ENCODE peak calls at places on chromosomes 2 and 18, in seven cellular contexts. A, M, E, U, G, P and O are unnamed samples. For H3K4me1 and H3K27me3, the result is how much of the 10 kb centered on the place peaks cover.

GRCh38 chr2:33412920-33413319 is 63.5 kb upstream of the RASGRP3 start:
- DNase-seq in U (peak), A (no peak), P (peak), E (no peak), G (peak), M (peak), O (no peak)

GRCh38 chr2:45275806-45276205 is 266.6 kb upstream of the SIX2 start:
- DNase-seq in P (no peak), A (no peak), U (no peak), E (no peak), G (no peak), M (no peak), O (no peak)

GRCh38 chr2:240469239-240469636 is 33.8 kb downstream of the GPC1 start:
- DNase-seq in G (no peak), E (no peak), M (no peak), P (peak), A (no peak), U (no peak), O (no peak)

GRCh38 chr2:124046332-124046731 is 21.2 kb downstream of the CNTNAP5 start:
- DNase-seq in G (no peak), E (no peak), A (no peak), M (no peak), P (no peak), U (no peak), O (peak)

GRCh38 chr18:23853448-23854210 is 160.9 kb upstream of the TTC39C start:
- DNase-seq in E (no peak), A (no peak), U (no peak), P (no peak), M (no peak), G (no peak), O (no peak)

GRCh38 chr2:174198846-174199564 is 49.3 kb downstream of the OLA1 start:
- DNase-seq in P (no peak), M (no peak), A (no peak), E (no peak), G (no peak), U (no peak), O (no peak)

GRCh38 chr2:121832992-121833732 is 77.7 kb downstream of the TSN start:
- DNase-seq in M (no peak), P (no peak), A (no peak), E (no peak), U (no peak), G (no peak), O (no peak)

GRCh38 chr2:117958186-117958585 is 55.7 kb downstream of the CCDC93 start:
- DNase-seq in E (no peak), A (no peak), G (no peak), U (no peak), M (no peak), P (no peak), O (no peak)

GRCh38 chr2:101974663-101975062 is 17.1 kb upstream of the IL1R2 start:
- DNase-seq in G (no peak), P (no peak), M (no peak), U (no peak), A (no peak), E (no peak), O (peak)

GRCh38 chr2:99865217-99865569 is 277.2 kb downstream of the AFF3 start:
- DNase-seq in U (no peak), P (no peak), E (no peak), G (no peak), A (no peak), M (no peak), O (no peak)

GRCh38 chr2:99863914-99864273 is 278.5 kb downstream of the AFF3 start:
- DNase-seq in A (no peak), E (no peak), M (no peak), U (no peak), P (no peak), G (no peak), O (no peak)

GRCh38 chr2:99863236-99863913 is 279.0 kb downstream of the AFF3 start:
- DNase-seq in M (no peak), A (no peak), P (no peak), E (no peak), G (no peak), U (no peak), O (no peak)

GRCh38 chr2:99865818-99866676 is 276.3 kb downstream of the AFF3 start:
- DNase-seq in A (no peak), E (no peak), U (no peak), M (no peak), P (no peak), G (no peak), O (no peak)

DNA sequence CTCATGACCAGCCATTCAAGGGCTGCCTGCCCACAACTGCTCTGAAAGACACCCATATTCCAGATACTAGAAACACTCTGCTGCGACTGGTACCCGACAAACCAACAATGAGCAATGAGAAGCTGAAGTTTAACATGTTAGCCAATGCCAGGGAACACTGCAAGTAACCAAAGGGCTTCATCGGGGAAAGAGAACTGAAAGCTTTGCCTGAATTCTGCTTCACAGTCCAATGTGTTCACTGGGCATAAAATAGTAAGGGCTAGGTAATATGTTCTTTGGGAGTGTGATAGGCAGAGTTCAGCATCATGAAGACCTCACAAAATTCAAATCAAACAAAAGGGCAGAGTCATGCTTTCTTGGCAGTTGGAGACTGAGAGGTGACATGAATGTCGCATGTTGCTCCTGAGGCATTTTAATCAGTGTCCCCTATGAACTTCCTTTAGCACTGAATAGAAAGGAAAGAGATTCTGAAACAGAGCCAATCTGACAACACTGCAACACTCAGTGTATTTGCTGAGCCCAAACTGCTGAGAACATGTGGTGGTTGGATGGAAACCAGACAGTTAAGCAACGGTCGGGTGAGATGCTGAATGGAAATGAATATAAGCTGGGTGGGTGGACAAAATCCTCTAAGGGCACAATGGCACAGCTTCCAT is 277.7 kb downstream of the AFF3 start:
- DNase-seq in G (no peak), M (no peak), P (no peak), E (no peak), U (no peak), A (no peak), O (no peak)
- H3K4me1 ChIP-seq in G (under half), M (under half), P (under half), E (under half), U (under half), A (under half), O (under half)

GRCh38 chr2:120522151-120522751 is 176.3 kb downstream of the INHBB start:
- DNase-seq in A (no peak), M (no peak), E (no peak), U (no peak), P (no peak), G (no peak), O (no peak)
- H3K27me3 ChIP-seq in A (under half), M (half or more), E (under half), U (under half), P (under half), G (under half), O (half or more)

GRCh38 chr2:11024010-11024615 is 112.4 kb downstream of the KCNF1 start:
- DNase-seq in U (peak), G (no peak), E (peak), A (no peak), M (no peak), P (no peak), O (no peak)
- TF ChIP-seq YY1 in U (no peak), G (no peak), E (no peak), A (no peak), M (no peak), P (no peak), O (no peak)

GRCh38 chr2:3146772-3147640 is 230.6 kb downstream of the EIPR1 start:
- DNase-seq in P (peak), M (no peak), A (no peak), E (no peak), U (no peak), G (no peak), O (no peak)

GRCh38 chr2:3144856-3145255 is 232.8 kb downstream of the EIPR1 start:
- DNase-seq in M (no peak), U (no peak), G (no peak), A (no peak), P (no peak), E (no peak), O (no peak)

GRCh38 chr2:3147641-3148530 is 229.7 kb downstream of the EIPR1 start:
- DNase-seq in A (no peak), M (no peak), G (no peak), U (no peak), E (no peak), P (peak), O (no peak)

GRCh38 chr2:3145471-3146027 is 232.1 kb downstream of the EIPR1 start:
- DNase-seq in M (no peak), E (no peak), P (no peak), A (no peak), U (no peak), G (no peak), O (no peak)

DNA sequence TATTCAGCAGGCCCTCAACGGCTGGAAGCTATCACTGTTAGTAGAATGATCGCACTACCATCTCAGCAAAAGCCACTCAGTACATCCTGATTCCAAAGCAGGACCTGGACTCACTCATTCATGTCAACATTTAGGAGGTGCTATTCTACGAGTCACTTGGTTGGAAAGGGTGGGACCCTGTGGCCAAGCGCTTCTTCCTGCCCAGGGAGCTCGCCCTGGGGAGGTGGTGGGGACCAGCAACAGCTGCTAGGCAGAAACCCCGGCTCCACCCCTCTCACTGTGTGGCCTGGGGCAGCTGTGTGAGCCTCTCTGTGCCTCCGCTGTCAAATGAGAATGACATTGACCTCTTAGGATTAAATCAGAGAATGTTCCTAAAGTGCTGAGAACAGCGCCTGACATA is 231.4 kb downstream of the EIPR1 start:
- DNase-seq in E (no peak), U (no peak), A (no peak), G (no peak), M (no peak), P (peak), O (no peak)
- H3K4me1 ChIP-seq in E (under half), U (under half), A (under half), G (under half), M (under half), P (under half), O (under half)

GRCh38 chr2:75407038-75407530 is 153.7 kb downstream of the EVA1A start:
- DNase-seq in U (no peak), P (no peak), E (no peak), M (no peak), G (no peak), A (no peak), O (no peak)
- H3K27me3 ChIP-seq in U (under half), P (under half), E (under half), M (under half), G (under half), A (under half), O (under half)

GRCh38 chr18:37260367-37261093 is 305.1 kb downstream of the CELF4 start:
- DNase-seq in P (no peak), M (no peak), E (no peak), U (no peak), G (no peak), A (no peak), O (no peak)

GRCh38 chr18:37261988-37262387 is 303.6 kb downstream of the CELF4 start:
- DNase-seq in M (no peak), P (no peak), U (no peak), A (no peak), E (no peak), G (no peak), O (no peak)

GRCh38 chr18:37258819-37259218 is 306.8 kb downstream of the CELF4 start:
- DNase-seq in P (no peak), G (no peak), M (no peak), U (no peak), A (no peak), E (no peak), O (no peak)

GRCh38 chr18:37259711-37260110 is 305.9 kb downstream of the CELF4 start:
- DNase-seq in A (no peak), P (no peak), M (no peak), U (no peak), E (no peak), G (no peak), O (no peak)

GRCh38 chr18:37261246-37261927 is 304.2 kb downstream of the CELF4 start:
- DNase-seq in A (no peak), E (no peak), P (peak), G (no peak), M (no peak), U (no peak), O (no peak)
- TF ChIP-seq YY1 in A (no peak), E (no peak), P (no peak), G (no peak), M (no peak), U (no peak), O (no peak)

DNA sequence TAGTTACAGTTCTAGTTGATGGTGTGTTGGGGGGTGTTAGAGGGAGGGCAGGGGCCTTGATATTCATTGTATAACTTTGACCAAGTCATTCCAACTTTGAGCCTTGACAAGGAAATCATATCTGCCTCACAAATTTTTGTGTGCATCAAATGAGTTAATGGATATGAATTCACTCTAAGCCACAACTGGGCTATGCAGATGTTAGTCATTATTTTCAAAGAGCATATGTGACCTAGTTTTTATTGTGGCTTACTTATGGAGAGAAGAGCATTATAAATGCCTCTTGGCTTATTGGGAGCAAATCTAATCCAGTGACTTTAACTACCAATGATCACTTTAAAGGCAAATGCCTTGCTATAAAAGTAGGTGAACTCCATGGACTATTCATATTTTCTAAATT is 250.2 kb downstream of the LPIN1 start:
- DNase-seq in A (no peak), E (no peak), G (no peak), M (no peak), P (no peak), U (no peak), O (no peak)
- H3K4me1 ChIP-seq in A (under half), E (under half), G (under half), M (under half), P (under half), U (under half), O (under half)

GRCh38 chr2:127652786-127653357 is 6.9 kb downstream of the GPR17 start:
- DNase-seq in P (no peak), G (no peak), U (no peak), M (no peak), E (no peak), A (no peak), O (no peak)

GRCh38 chr2:127651987-127652550 is 6.1 kb downstream of the GPR17 start:
- DNase-seq in M (no peak), P (peak), A (no peak), E (no peak), U (no peak), G (no peak), O (no peak)

GRCh38 chr2:127650041-127650784 is 4.3 kb downstream of the GPR17 start:
- DNase-seq in P (no peak), E (no peak), G (no peak), M (no peak), A (no peak), U (peak), O (no peak)

GRCh38 chr2:127650785-127651380 is 4.9 kb downstream of the GPR17 start:
- DNase-seq in M (no peak), U (no peak), E (no peak), G (no peak), P (no peak), A (no peak), O (no peak)

GRCh38 chr2:127651381-127651809 is 5.4 kb downstream of the GPR17 start:
- DNase-seq in E (no peak), A (no peak), G (no peak), M (no peak), U (no peak), P (no peak), O (no peak)
- H3K27me3 ChIP-seq in E (under half), A (under half), G (under half), M (half or more), U (half or more), P (under half), O (under half)